ENCODE peak calls at places on chromosome 15, in six cellular contexts. J is CD4-positive, CD25-positive, alpha-beta regulatory T cell; T is heart right ventricle; R is breast epithelium; Q is MM.1S; F is neuronal stem cell. L is an unnamed sample.

GRCh38 chr15:68431792-68432401 is at the start of gene ITGA11:
- DNase-seq in R (peak; percentile 48), T (peak; percentile 80), Q (peak; percentile 42), J (no peak), F (peak; percentile 52), L (peak; percentile 74)

GRCh38 chr15:79474252-79474651 is 42.1 kb downstream of the MINAR1 start:
- DNase-seq in J (no peak), Q (no peak), T (no peak), R (no peak), F (no peak), L (no peak)

GRCh38 chr15:80423215-80423614 is 19.0 kb downstream of the ARNT2 start:
- DNase-seq in F (no peak), J (no peak), R (no peak), Q (no peak), T (no peak), L (no peak)

GRCh38 chr15:78663703-78664102 is 22.7 kb upstream of the CHRNB4 start:
- DNase-seq in T (no peak), F (no peak), Q (no peak), R (no peak), J (no peak), L (no peak)

GRCh38 chr15:68578175-68578959 is 426 bp upstream of the CORO2B start:
- DNase-seq in T (peak; percentile 85), R (peak; percentile 41), Q (no peak), F (no peak), J (no peak), L (peak; percentile 86)

GRCh38 chr15:80992436-80992835 is 2.8 kb upstream of the MESD start:
- DNase-seq in J (no peak), Q (no peak), T (no peak), F (no peak), R (no peak), L (no peak)

GRCh38 chr15:52337198-52337853 is 41.7 kb upstream of the MYO5C start:
- DNase-seq in R (no peak), Q (no peak), F (no peak), J (no peak), T (no peak), L (no peak)

GRCh38 chr15:45333550-45333949 is 44.8 kb downstream of the GATM start:
- DNase-seq in J (no peak), F (no peak), R (no peak), T (peak; percentile 62), Q (no peak), L (no peak)

GRCh38 chr15:52728899-52729298 is 49.7 kb upstream of the ATOSA start:
- DNase-seq in F (no peak), R (no peak), Q (peak; percentile 40), J (no peak), T (no peak), L (no peak)

GRCh38 chr15:43886558-43886957 is 59.8 kb downstream of the WDR76 start:
- DNase-seq in F (no peak), R (no peak), Q (no peak), J (no peak), T (peak; percentile 42), L (no peak)

GRCh38 chr15:66924889-66925288 is 140.5 kb upstream of the SMAD3 start:
- DNase-seq in Q (no peak), J (no peak), R (no peak), F (no peak), T (no peak), L (no peak)

GRCh38 chr15:101250331-101250730 is 1.5 kb downstream of the CHSY1 start:
- DNase-seq in J (no peak), R (no peak), Q (no peak), T (no peak), F (no peak), L (no peak)

GRCh38 chr15:55279746-55280351 is 9.8 kb downstream of the RAB27A start:
- DNase-seq in R (no peak), F (no peak), J (peak; percentile 49), Q (peak; percentile 93), T (no peak), L (no peak)

GRCh38 chr15:34699968-34700640 is 54.7 kb downstream of the GJD2 start:
- DNase-seq in T (no peak), F (no peak), J (no peak), Q (no peak), R (no peak), L (no peak)

GRCh38 chr15:35209838-35210237 is 124.7 kb upstream of the NANOGP8 start:
- DNase-seq in Q (no peak), T (no peak), J (no peak), R (no peak), F (no peak), L (no peak)

GRCh38 chr15:63907521-63907920 is 73.8 kb upstream of the HERC1 start:
- DNase-seq in F (no peak), J (no peak), T (no peak), Q (no peak), R (no peak), L (no peak)

GRCh38 chr15:74958320-74958907 is 1.8 kb upstream of the RPP25 start:
- DNase-seq in R (peak; percentile 50), J (no peak), T (peak; percentile 58), F (no peak), Q (no peak), L (peak; percentile 80)

GRCh38 chr15:101039461-101039860 is 120.3 kb downstream of the LRRK1 start:
- DNase-seq in T (no peak), Q (no peak), R (no peak), J (no peak), F (no peak), L (peak; percentile 59)

DNA sequence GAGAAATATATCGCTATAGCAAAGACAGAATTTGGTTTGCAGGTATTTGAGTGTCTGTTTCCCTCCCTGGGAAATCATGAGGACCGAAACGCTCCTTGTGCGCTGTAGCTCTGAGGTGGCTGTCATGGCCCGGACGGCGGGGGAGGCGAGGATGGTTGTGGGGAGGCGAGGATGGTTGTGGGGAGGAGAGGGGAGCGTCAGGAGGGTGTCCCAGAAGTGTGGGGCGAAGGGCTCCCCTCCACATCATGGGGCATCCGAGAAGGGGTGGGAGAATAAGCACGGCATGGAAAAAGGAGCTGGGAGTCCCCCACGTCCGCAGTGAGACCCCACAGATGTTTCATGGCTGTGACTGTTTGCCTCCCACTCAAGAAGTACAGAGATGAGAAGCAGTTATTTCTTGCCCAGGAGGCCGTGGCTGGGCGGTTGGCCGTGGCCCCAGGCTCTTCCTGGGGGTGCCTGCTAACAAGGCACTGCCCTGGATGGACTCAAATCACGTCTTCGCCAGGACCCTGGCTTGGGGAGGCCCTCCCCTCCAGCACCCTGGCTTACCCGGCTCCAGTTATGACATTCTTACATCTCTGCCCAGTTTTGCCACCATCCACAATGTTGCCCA is 947 bp upstream of the ATP10A start:
- DNase-seq in T (no peak), R (no peak), J (no peak), Q (no peak), F (no peak), L (no peak)
- H3K4me3 ChIP-seq in T (peak overlapping the region; percentile 66), R (peak overlapping the region; percentile 59), J (peak overlapping the region; percentile 41), Q (no peak overlapping the region), F (peak overlapping the region; percentile 52), L (no peak overlapping the region)

GRCh38 chr15:60152386-60152785 is 148.3 kb downstream of the FOXB1 start:
- DNase-seq in J (no peak), F (no peak), T (no peak), R (no peak), Q (peak; percentile 15), L (no peak)

GRCh38 chr15:60155661-60156060 is 151.6 kb downstream of the FOXB1 start:
- DNase-seq in T (no peak), R (no peak), J (no peak), F (no peak), Q (no peak), L (no peak)

DNA sequence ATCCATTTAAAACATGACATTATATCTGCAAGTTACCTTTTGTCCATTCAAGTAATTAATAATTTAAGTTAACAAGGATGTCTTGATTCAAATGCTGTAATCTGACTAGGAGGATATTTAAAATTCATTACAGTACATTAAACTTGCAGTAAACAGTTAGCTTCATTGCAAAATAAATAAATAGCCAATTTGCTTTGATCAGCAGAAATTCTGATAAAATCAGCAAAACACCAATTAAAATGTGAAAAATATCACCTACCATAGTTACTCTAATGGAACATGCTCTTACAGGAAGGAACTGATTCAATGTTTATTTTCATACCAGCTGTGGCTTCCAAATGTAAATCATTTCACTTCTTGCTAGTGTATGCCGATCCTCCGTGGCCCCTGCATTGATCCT is 150.7 kb downstream of the FOXB1 start:
- DNase-seq in R (no peak), T (no peak), F (no peak), Q (no peak), J (no peak), L (no peak)
- H3K36me3 ChIP-seq in R (no peaks in the 10 kb centered on the region), T (no peaks in the 10 kb centered on the region), F (no peaks in the 10 kb centered on the region), Q (no peaks in the 10 kb centered on the region), J (no peaks in the 10 kb centered on the region), L (no peaks in the 10 kb centered on the region)

DNA sequence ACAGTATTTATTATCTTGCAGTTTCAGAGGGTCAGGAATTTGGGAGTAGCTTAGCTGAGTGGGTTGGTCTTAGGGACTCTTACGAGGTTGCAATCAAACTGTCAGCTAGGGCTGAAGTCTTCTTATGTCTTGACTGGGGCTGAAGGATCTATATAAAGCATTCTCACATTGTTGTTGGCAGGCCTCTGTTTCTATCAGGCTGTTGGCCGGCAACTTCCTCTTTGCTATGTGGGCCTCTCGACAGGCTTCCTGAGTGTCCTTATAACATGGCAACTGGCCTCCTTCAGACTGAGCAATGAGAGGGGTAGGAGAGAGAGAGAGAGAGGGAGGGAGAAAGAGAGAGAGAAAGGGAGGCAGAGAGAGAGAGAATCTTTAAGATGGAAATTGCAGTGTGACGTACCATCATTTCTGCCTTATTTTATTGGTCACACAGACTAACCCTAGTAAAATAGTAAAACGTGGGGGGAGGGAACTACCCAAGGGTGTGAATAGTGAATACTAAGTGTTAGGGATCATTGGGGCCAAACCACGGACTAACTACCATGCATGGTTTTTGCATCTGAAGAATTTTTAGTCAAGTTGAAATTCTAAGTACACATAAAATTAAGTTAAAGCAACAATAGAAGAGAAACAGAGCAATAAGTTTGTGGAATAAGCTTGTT is 16.1 kb downstream of the FGF7 start:
- DNase-seq in Q (peak; percentile 69), T (peak; percentile 16), J (no peak), F (no peak), R (no peak), L (no peak)
- H3K4me3 ChIP-seq in Q (no peak overlapping the region), T (no peak overlapping the region), J (no peak overlapping the region), F (no peak overlapping the region), R (no peak overlapping the region), L (no peak overlapping the region)

GRCh38 chr15:87793736-87794135 is 462.8 kb downstream of the NTRK3 start:
- DNase-seq in J (no peak), R (no peak), Q (no peak), F (no peak), T (no peak), L (no peak)
- H3K36me3 ChIP-seq in J (no peaks in the 10 kb centered on the region), R (no peaks in the 10 kb centered on the region), Q (no peaks in the 10 kb centered on the region), F (no peaks in the 10 kb centered on the region), T (no peaks in the 10 kb centered on the region), L (no peaks in the 10 kb centered on the region)

GRCh38 chr15:96052572-96053038 is 277.9 kb upstream of the NR2F2 start:
- DNase-seq in J (no peak), R (no peak), F (peak; percentile 40), T (no peak), Q (no peak), L (no peak)
- H3K4me3 ChIP-seq in J (no peak overlapping the region), R (peak overlapping the region; percentile 44), F (no peak overlapping the region), T (peak overlapping the region; percentile 30), Q (no peak overlapping the region), L (no peak overlapping the region)

L was measured in right atrium auricular region.